ENCODE peak calls at places on chromosomes 1 and 21, in four cellular contexts. P is neural crest cell, I is fibroblast of lung, R is uterus. W is an unnamed sample.

GRCh38 chr1:214568328-214568727 is 16.9 kb upstream of the PTPN14 start:
- DNase-seq in R (no peak), I (peak; percentile 63), P (no peak), W (no peak)

GRCh38 chr1:39890267-39890666 is 7.0 kb upstream of the TRIT1 start:
- DNase-seq in I (no peak), P (no peak), R (no peak), W (no peak)

GRCh38 chr1:23751050-23751814 is 8.0 kb downstream of the ELOA start:
- DNase-seq in R (no peak), I (peak; percentile 26), P (peak; percentile 33), W (peak; percentile 78)

GRCh38 chr1:59006309-59006698 is 222.5 kb upstream of the JUN start:
- DNase-seq in I (no peak), P (no peak), R (no peak), W (no peak)

GRCh38 chr1:208979776-208980175 is 603.7 kb upstream of the CAMK1G start:
- DNase-seq in R (no peak), I (peak; percentile 8), P (no peak), W (no peak)

GRCh38 chr1:106022312-106022902 is 1034.1 kb upstream of the PRMT6 start:
- DNase-seq in P (no peak), I (peak; percentile 1), R (no peak), W (peak; percentile 4)

GRCh38 chr21:36193200-36193599 is 36.6 kb downstream of the DOP1B start:
- DNase-seq in P (no peak), R (no peak), I (no peak), W (no peak)

GRCh38 chr21:45970674-45971486 is 10.7 kb upstream of the COL6A1 start:
- DNase-seq in P (peak; percentile 80), R (peak; percentile 80), I (peak; percentile 21), W (peak; percentile 75)

GRCh38 chr1:173960625-173961024 is 43.5 kb upstream of the SERPINC1 start:
- DNase-seq in P (no peak), I (no peak), R (no peak), W (no peak)

GRCh38 chr1:37865348-37866119 is 6.1 kb upstream of the MTF1 start:
- DNase-seq in R (no peak), P (no peak), I (peak; percentile 26), W (no peak)

GRCh38 chr1:61502011-61502410 is 222.9 kb downstream of the TM2D1 start:
- DNase-seq in R (no peak), I (no peak), P (no peak), W (no peak)

GRCh38 chr1:155064813-155065436 is 1.4 kb downstream of the EFNA4 start:
- DNase-seq in I (no peak), R (no peak), P (no peak), W (no peak)

GRCh38 chr1:58922302-58923089 is 138.6 kb upstream of the JUN start:
- DNase-seq in I (peak; percentile 38), R (peak; percentile 70), P (no peak), W (peak; percentile 70)

GRCh38 chr1:19006837-19007271 is 50.4 kb upstream of the IFFO2 start:
- DNase-seq in R (no peak), I (no peak), P (no peak), W (no peak)

GRCh38 chr1:192147626-192148025 is 10.6 kb upstream of the RGS18 start:
- DNase-seq in I (no peak), P (no peak), R (no peak), W (no peak)

GRCh38 chr1:40922969-40923368 is 56.5 kb upstream of the CTPS1 start:
- DNase-seq in I (no peak), R (no peak), P (no peak), W (no peak)

GRCh38 chr1:4960336-4960735 is 305.9 kb downstream of the AJAP1 start:
- DNase-seq in P (no peak), R (no peak), I (no peak), W (no peak)

GRCh38 chr1:228099331-228099732 is 3.8 kb downstream of the C1orf35 start:
- DNase-seq in I (no peak), P (no peak), R (no peak), W (peak; percentile 12)

GRCh38 chr1:25688390-25689119 is 72.0 kb downstream of the MAN1C1 start:
- DNase-seq in I (peak; percentile 24), P (no peak), R (no peak), W (no peak)

GRCh38 chr1:112603541-112603940 is 15.4 kb downstream of the ST7L start:
- DNase-seq in R (no peak), I (no peak), P (no peak), W (no peak)

GRCh38 chr1:220564216-220564615 is 36.3 kb downstream of the MARK1 start:
- DNase-seq in P (no peak), I (no peak), R (no peak), W (no peak)

DNA sequence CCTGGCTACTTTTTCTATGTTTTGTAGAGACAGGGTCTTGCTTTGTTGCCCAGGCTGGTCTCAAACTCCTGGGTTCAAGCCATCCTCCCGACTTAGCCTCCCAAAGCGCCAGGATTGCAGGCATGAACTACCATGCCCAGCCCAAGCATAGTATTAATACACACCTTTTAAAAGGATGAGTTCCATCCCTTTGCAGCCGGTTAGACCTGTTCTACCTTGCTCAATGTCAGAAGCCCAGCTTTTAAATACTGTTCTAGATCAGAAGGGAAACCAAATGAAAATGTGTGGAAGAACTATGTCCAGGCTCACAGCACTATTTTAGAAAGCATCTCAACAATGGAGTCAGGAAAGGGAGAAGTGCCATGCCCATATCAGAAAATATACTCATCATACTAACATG is 78.0 kb downstream of the RNF220 start:
- DNase-seq in P (no peak), I (no peak), R (no peak), W (no peak)
- TF ChIP-seq CTCF in P (no peak), I (no peak), R (no peak), W (no peak)

GRCh38 chr1:156970017-156970416 is 49.6 kb downstream of the LRRC71 start:
- DNase-seq in P (no peak), I (no peak), R (no peak), W (no peak)
- TF ChIP-seq CTCF in P (peak; percentile 30), I (peak; percentile 32), R (no peak), W (peak; percentile 30)

GRCh38 chr1:114033219-114033706 is 54.0 kb downstream of the OLFML3 start:
- DNase-seq in P (no peak), I (peak; percentile 8), R (no peak), W (peak; percentile 30)
- TF ChIP-seq CTCF in P (peak; percentile 66), I (peak; percentile 46), R (no peak), W (peak; percentile 41)

GRCh38 chr1:152926091-152926490 is 17.7 kb downstream of the IVL start:
- DNase-seq in R (no peak), P (no peak), I (peak; percentile 6), W (peak; percentile 36)
- TF ChIP-seq CTCF in R (no peak), P (no peak), I (peak; percentile 33), W (peak; percentile 80)

DNA sequence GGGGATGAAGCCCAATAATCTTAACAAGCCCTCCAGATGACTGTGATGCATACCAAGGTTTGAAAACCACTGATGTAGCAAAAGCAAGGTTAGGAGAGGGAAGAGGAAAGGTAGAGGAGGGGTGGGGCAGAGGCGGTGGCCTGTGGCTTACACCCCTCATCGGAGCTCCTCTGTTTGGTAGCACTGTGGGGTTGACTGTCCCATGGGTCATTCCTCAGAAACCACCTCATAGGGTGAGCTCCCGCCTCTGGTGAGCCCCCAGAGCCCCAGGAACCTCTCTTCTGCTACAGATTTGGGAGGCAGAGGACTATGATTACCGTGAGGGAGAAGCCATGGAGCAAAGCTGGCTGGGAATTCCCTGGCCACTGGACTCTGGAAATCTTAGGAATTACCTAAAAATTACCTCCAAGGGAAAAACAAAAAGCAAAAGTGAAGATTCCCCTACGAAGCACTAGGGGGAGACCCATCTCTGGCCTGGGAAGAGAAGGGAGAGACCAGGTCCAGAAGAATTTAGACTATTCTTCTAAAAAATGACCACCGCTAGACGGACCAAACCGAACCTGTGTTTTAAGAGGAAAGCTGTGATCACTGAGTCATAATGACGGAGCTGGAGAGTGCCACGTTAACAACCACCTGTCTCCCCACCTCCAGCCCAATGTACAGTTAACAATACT is 1.5 kb upstream of the RASSF5 start:
- DNase-seq in P (no peak), R (no peak), I (peak; percentile 71), W (peak; percentile 31)
- TF ChIP-seq CTCF in P (peak; percentile 57), R (no peak), I (peak; percentile 77), W (peak; percentile 40)

DNA sequence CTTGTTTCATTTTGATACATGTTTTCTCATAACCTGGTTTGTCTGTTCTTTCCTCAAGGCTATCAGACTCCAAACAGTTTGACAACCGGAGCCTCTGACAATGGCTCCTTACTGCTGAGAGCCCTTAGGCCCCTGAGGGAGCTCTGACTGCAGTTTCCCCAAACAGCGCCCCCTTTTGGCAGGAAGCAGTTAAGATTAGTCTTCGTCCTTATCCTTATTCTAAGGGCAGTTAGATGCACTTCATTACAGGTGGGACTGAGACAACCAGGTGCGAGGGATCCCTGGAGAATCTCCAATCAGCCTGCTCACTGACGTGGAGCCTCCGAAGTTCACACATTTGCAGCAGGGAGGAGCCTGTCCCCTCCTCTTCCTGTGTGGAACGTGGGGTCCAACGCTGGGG is 393.1 kb downstream of the BRINP3 start:
- DNase-seq in I (no peak), R (no peak), P (peak; percentile 7), W (no peak)
- TF ChIP-seq CTCF in I (peak; percentile 5), R (no peak), P (peak; percentile 49), W (peak; percentile 43)

GRCh38 chr1:147273409-147274307 is 31.2 kb downstream of the CHD1L start:
- DNase-seq in R (no peak), I (peak; percentile 79), P (peak; percentile 22), W (peak; percentile 54)
- TF ChIP-seq CTCF in R (peak; percentile 64), I (peak; percentile 27), P (peak; percentile 79), W (peak; percentile 51)

GRCh38 chr1:2875677-2876531 is 74.4 kb upstream of the TTC34 start:
- DNase-seq in R (no peak), I (no peak), P (no peak), W (no peak)
- TF ChIP-seq CTCF in R (peak; percentile 17), I (peak; percentile 9), P (no peak), W (no peak)

GRCh38 chr21:15483138-15483780 is 246.5 kb upstream of the USP25 start:
- DNase-seq in R (peak; percentile 84), P (peak; percentile 92), I (peak; percentile 83), W (peak; percentile 48)
- TF ChIP-seq CTCF in R (peak; percentile 90), P (peak; percentile 95), I (peak; percentile 96), W (peak; percentile 90)

W was measured in GM13977.